ENCODE peak calls at places on chromosomes 5 and 9, in nine cellular contexts. Q is epithelial cell of prostate, L is astrocyte of the cerebellum, V is PC-3, K is right atrium auricular region, A is GDM1, R is ovary, C is HCT116, P is NCI-H2081. U is an unnamed sample.

GRCh38 chr5:174794941-174795672 is 70.7 kb downstream of the MSX2 start:
- DNase-seq in V (no peak), R (no peak), P (no peak), Q (no peak), C (no peak), A (no peak), L (peak), K (no peak), U (no peak)

GRCh38 chr9:87601175-87601574 is 103.5 kb downstream of the DAPK1 start:
- DNase-seq in Q (no peak), C (no peak), A (no peak), R (no peak), K (no peak), V (no peak), P (peak), L (no peak), U (no peak)

GRCh38 chr5:142082182-142082781 is 26.3 kb upstream of the NDFIP1 start:
- DNase-seq in K (no peak), C (no peak), Q (no peak), P (no peak), L (no peak), R (no peak), V (no peak), A (no peak), U (no peak)

GRCh38 chr5:133944263-133945230 is 23.9 kb downstream of the C5orf15 start:
- DNase-seq in V (peak), K (no peak), P (peak), L (no peak), A (no peak), C (peak), R (no peak), Q (no peak), U (peak)

GRCh38 chr5:17261075-17261474 is 43.6 kb downstream of the BASP1 start:
- DNase-seq in V (no peak), P (no peak), L (no peak), R (no peak), Q (no peak), A (no peak), C (no peak), K (no peak), U (no peak)

GRCh38 chr5:158389786-158390185 is 530.8 kb upstream of the CLINT1 start:
- DNase-seq in K (no peak), C (no peak), L (no peak), A (no peak), R (no peak), V (no peak), Q (no peak), P (no peak), U (no peak)

GRCh38 chr9:37417857-37418618 is 4.5 kb upstream of the GRHPR start:
- DNase-seq in K (no peak), A (no peak), C (no peak), P (no peak), R (no peak), V (peak), L (no peak), Q (no peak), U (no peak)

GRCh38 chr5:18238321-18238720 is 604.1 kb downstream of the TAF11L14 start:
- DNase-seq in L (no peak), K (no peak), Q (peak), V (no peak), R (no peak), C (no peak), P (no peak), A (no peak), U (no peak)

GRCh38 chr9:89519393-89519805 is 21.5 kb upstream of the SEMA4D start:
- DNase-seq in A (no peak), Q (peak), P (no peak), V (peak), C (peak), L (no peak), R (no peak), K (no peak), U (no peak)

GRCh38 chr9:124477211-124478013 is 27.2 kb downstream of the ADGRD2 start:
- DNase-seq in C (no peak), L (no peak), V (no peak), R (no peak), K (no peak), P (peak), Q (no peak), A (no peak), U (no peak)

GRCh38 chr5:150780180-150780692 is 1.7 kb downstream of the SMIM3 start:
- DNase-seq in R (no peak), C (no peak), V (no peak), K (peak), P (no peak), L (no peak), Q (no peak), A (peak), U (no peak)

GRCh38 chr5:137660349-137660817 is 75.5 kb downstream of the KLHL3 start:
- DNase-seq in K (peak), V (peak), C (peak), Q (peak), R (peak), P (peak), A (peak), L (peak), U (peak)

GRCh38 chr9:100674419-100675122 is 96.7 kb downstream of the CAVIN4 start:
- DNase-seq in K (no peak), C (no peak), P (no peak), R (no peak), A (no peak), L (no peak), V (no peak), Q (no peak), U (no peak)

GRCh38 chr9:120985759-120986353 is 59.3 kb upstream of the TRAF1 start:
- DNase-seq in K (no peak), A (peak), Q (no peak), P (peak), C (peak), L (peak), V (peak), R (no peak), U (no peak)

GRCh38 chr9:13444272-13444608 is 164.7 kb upstream of the MPDZ start:
- DNase-seq in K (no peak), C (no peak), L (no peak), R (no peak), Q (no peak), A (no peak), P (peak), V (no peak), U (no peak)

GRCh38 chr9:136138566-136138965 is 19.9 kb upstream of the TMEM250 start:
- DNase-seq in V (peak), C (peak), P (peak), A (no peak), R (no peak), L (no peak), K (no peak), Q (no peak), U (no peak)

GRCh38 chr5:1144638-1145396 is 33.0 kb upstream of the SLC12A7 start:
- DNase-seq in A (no peak), K (no peak), C (no peak), L (no peak), P (no peak), V (no peak), R (no peak), Q (no peak), U (no peak)

GRCh38 chr5:39270172-39270848 is 50.9 kb upstream of the FYB1 start:
- DNase-seq in P (no peak), A (peak), R (no peak), L (no peak), K (no peak), Q (no peak), V (no peak), C (no peak), U (no peak)

GRCh38 chr5:83523926-83524325 is 52.4 kb downstream of the VCAN start:
- DNase-seq in K (no peak), V (no peak), A (no peak), R (no peak), Q (no peak), L (no peak), P (no peak), C (no peak), U (no peak)

U was measured in sciatic nerve.